ENCODE peak calls at places on chromosomes 16 and 17, in eight cellular contexts. D, U, R, V, A, Z, Q and N are unnamed samples.
A peak's percentile ranks its signal among the peaks of the same experiment; 100 is the strongest.

GRCh38 chr16:84079664-84080063 is 37.1 kb upstream of the SLC38A8 start:
- DNase-seq in D (no peak), R (no peak), Q (no peak), A (no peak), V (no peak), Z (no peak), U (no peak), N (no peak)

GRCh38 chr17:44769647-44770084 is 10.9 kb downstream of the ADAM11 start:
- DNase-seq in D (no peak), R (no peak), V (no peak), A (no peak), U (no peak), Z (no peak), Q (no peak), N (no peak)

GRCh38 chr17:75927286-75927922 is 13.4 kb downstream of the FBF1 start:
- DNase-seq in R (no peak), A (no peak), Q (peak; percentile 9), Z (peak; percentile 77), D (no peak), U (peak; percentile 80), V (no peak), N (peak; percentile 25)

GRCh38 chr17:64777413-64778101 is 115.5 kb upstream of the SMURF2 start:
- DNase-seq in U (no peak), A (no peak), V (no peak), R (no peak), Q (no peak), Z (no peak), D (peak; percentile 65), N (no peak)

GRCh38 chr16:81198635-81199034 is 39.9 kb upstream of the BCO1 start:
- DNase-seq in V (peak; percentile 12), R (no peak), Q (no peak), D (no peak), A (no peak), U (no peak), Z (no peak), N (peak; percentile 34)

GRCh38 chr17:31068291-31068690 is 26.5 kb upstream of the NF1 start:
- DNase-seq in Z (no peak), U (no peak), D (no peak), A (peak; percentile 23), R (no peak), Q (peak; percentile 45), V (peak; percentile 18), N (peak; percentile 56)

GRCh38 chr17:60926466-60927183 is 249.0 kb downstream of the BCAS3 start:
- DNase-seq in U (no peak), Q (peak; percentile 1), D (no peak), A (no peak), V (no peak), R (no peak), Z (no peak), N (no peak)

GRCh38 chr17:78890111-78890897 is 12.7 kb downstream of the CEP295NL start:
- DNase-seq in R (peak; percentile 41), U (no peak), D (peak; percentile 71), Q (no peak), Z (no peak), V (no peak), A (no peak), N (no peak)

GRCh38 chr17:19391432-19391831 is 4.4 kb upstream of the MFAP4 start:
- DNase-seq in R (no peak), D (no peak), Q (no peak), Z (no peak), A (no peak), V (no peak), U (no peak), N (no peak)

GRCh38 chr16:46713634-46714033 is 24.2 kb downstream of the ORC6 start:
- DNase-seq in Z (no peak), R (no peak), U (no peak), V (no peak), A (no peak), D (no peak), Q (no peak), N (no peak)

GRCh38 chr16:86405319-86405718 is 105.0 kb upstream of the FOXF1 start:
- DNase-seq in U (no peak), V (no peak), Q (no peak), D (no peak), A (no peak), Z (no peak), R (no peak), N (no peak)

GRCh38 chr16:86929149-86929871 is 351.0 kb downstream of the FOXL1 start:
- DNase-seq in Z (no peak), R (no peak), U (no peak), D (no peak), V (no peak), A (peak; percentile 46), Q (peak; percentile 54), N (peak; percentile 20)

GRCh38 chr17:69523252-69523861 is 108.9 kb downstream of the MAP2K6 start:
- DNase-seq in U (peak; percentile 28), D (no peak), Z (peak; percentile 37), A (peak; percentile 63), Q (peak; percentile 44), V (peak; percentile 10), R (no peak), N (peak; percentile 52)

GRCh38 chr16:50318796-50319578 is 49.8 kb downstream of the BRD7 start:
- DNase-seq in U (no peak), R (no peak), D (no peak), V (no peak), Q (no peak), A (no peak), Z (no peak), N (no peak)

GRCh38 chr17:4956493-4957061 is 5.7 kb downstream of the ENO3 start:
- DNase-seq in A (no peak), V (no peak), U (no peak), Z (no peak), D (peak; percentile 79), R (no peak), Q (no peak), N (peak; percentile 41)

GRCh38 chr16:85329059-85329812 is 217.0 kb upstream of the CIBAR2 start:
- DNase-seq in D (no peak), A (peak; percentile 71), V (no peak), Q (no peak), R (no peak), Z (no peak), U (no peak), N (no peak)

GRCh38 chr17:5254903-5255521 is 20.4 kb upstream of the SCIMP start:
- DNase-seq in R (no peak), U (no peak), V (peak; percentile 9), D (no peak), A (no peak), Z (no peak), Q (no peak), N (no peak)

GRCh38 chr17:3590231-3590630 is 19.0 kb downstream of the TRPV1 start:
- DNase-seq in Z (no peak), U (no peak), R (no peak), V (no peak), Q (no peak), A (no peak), D (no peak), N (no peak)

GRCh38 chr17:64081802-64082799 is 47.8 kb downstream of the ERN1 start:
- DNase-seq in R (no peak), Q (peak; percentile 83), A (peak; percentile 52), V (peak; percentile 33), D (no peak), U (peak; percentile 79), Z (peak; percentile 69), N (peak; percentile 82)

GRCh38 chr17:63528183-63528582 is 5.0 kb downstream of the KCNH6 start:
- DNase-seq in R (no peak), V (no peak), A (no peak), Z (no peak), D (no peak), Q (no peak), U (no peak), N (no peak)

GRCh38 chr17:28180449-28180848 is 138.0 kb downstream of the NLK start:
- DNase-seq in U (no peak), A (no peak), Q (peak; percentile 5), D (no peak), V (no peak), R (no peak), Z (no peak), N (peak; percentile 49)

GRCh38 chr17:81254955-81255717 is 16.0 kb downstream of the NDUFAF8 start:
- DNase-seq in Q (no peak), D (peak; percentile 95), V (peak; percentile 39), U (peak; percentile 74), Z (peak; percentile 95), R (no peak), A (peak; percentile 89), N (peak; percentile 83)

GRCh38 chr17:64156670-64157069 is 26.7 kb upstream of the ERN1 start:
- DNase-seq in A (no peak), V (no peak), Q (no peak), U (no peak), D (peak; percentile 78), Z (no peak), R (no peak), N (no peak)

GRCh38 chr17:63832014-63832413 is 4.6 kb upstream of the FTSJ3 start:
- DNase-seq in Z (no peak), Q (no peak), A (no peak), R (no peak), V (no peak), U (no peak), D (no peak), N (no peak)

GRCh38 chr17:80455328-80455710 is 21.1 kb downstream of the NPTX1 start:
- DNase-seq in U (peak; percentile 88), A (peak; percentile 76), Z (no peak), D (peak; percentile 82), V (peak; percentile 61), R (no peak), Q (no peak), N (no peak)

GRCh38 chr17:47707056-47707791 is 13.3 kb downstream of the TBKBP1 start:
- DNase-seq in D (no peak), A (no peak), Q (peak; percentile 35), U (no peak), Z (no peak), R (no peak), V (no peak), N (no peak)
- H3K27ac ChIP-seq in D (no peak overlapping the region), A (no peak overlapping the region), Q (no peak overlapping the region), U (no peak overlapping the region), Z (no peak overlapping the region), R (no peak overlapping the region), V (no peak overlapping the region), N (peak overlapping the region; percentile 73)

DNA sequence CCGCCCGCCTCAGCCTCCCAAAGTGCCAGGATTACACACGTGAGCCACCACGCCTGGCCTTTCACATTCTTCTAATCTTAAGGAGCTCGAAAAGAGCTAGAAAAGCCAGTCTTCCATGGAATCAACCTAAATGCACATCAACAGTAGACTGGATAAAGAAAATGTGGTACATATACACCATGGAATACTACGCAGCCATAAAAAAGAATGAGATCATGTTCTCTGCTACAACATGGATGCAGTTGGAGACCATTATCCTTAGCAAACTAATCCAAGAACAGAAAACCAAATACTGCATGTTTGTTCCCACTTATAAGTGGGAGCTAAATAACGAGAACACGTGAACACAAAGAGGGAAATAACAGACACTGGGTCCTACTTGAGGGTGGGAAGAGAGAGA is 3.1 kb downstream of the CTC1 start:
- DNase-seq in A (no peak), Z (no peak), Q (no peak), V (no peak), D (no peak), R (no peak), U (no peak), N (no peak)
- H3K4me1 ChIP-seq in A (no peaks in the 10 kb centered on the region), Z (no peaks in the 10 kb centered on the region), Q (peaks cover 8% of the 10 kb centered on the region), V (no peaks in the 10 kb centered on the region), D (peaks cover 6% of the 10 kb centered on the region), R (peaks cover 3% of the 10 kb centered on the region), U (no peaks in the 10 kb centered on the region), N (peaks cover 3% of the 10 kb centered on the region)

GRCh38 chr16:89829630-89830437 is 1.6 kb downstream of the SPIRE2 start:
- DNase-seq in V (no peak), U (no peak), A (no peak), R (no peak), Z (no peak), D (no peak), Q (no peak), N (no peak)
- H3K4me3 ChIP-seq in V (peak overlapping the region; percentile 77), U (no peak overlapping the region), A (no peak overlapping the region), R (no peak overlapping the region), Z (no peak overlapping the region), D (no peak overlapping the region), Q (no peak overlapping the region), N (no peak overlapping the region)

GRCh38 chr17:73984981-73985380 is 218.5 kb upstream of the RPL38 start:
- DNase-seq in R (no peak), U (no peak), Q (no peak), A (no peak), D (no peak), V (no peak), Z (no peak), N (no peak)
- H3K27ac ChIP-seq in R (no peak overlapping the region), U (no peak overlapping the region), Q (no peak overlapping the region), A (no peak overlapping the region), D (no peak overlapping the region), V (no peak overlapping the region), Z (no peak overlapping the region), N (no peak overlapping the region)